ENCODE peak calls at places on chromosomes 4 and X, in five cellular contexts. One of them, this sample, is unnamed.

GRCh38 chrX:154735695-154736393 is 15.0 kb downstream of the GAB3 start:
- DNase-seq in H4: no peak
- DNase-seq in mucosa of gallbladder: peak; percentile 34
- DNase-seq in Calu3: no peak
- DNase-seq in fibroblast of gingiva: peak; percentile 87
- DNase-seq in this sample: no peak

GRCh38 chrX:32155044-32155638 is 1056.2 kb downstream of the DMD start:
- DNase-seq in fibroblast of gingiva: no peak
- DNase-seq in mucosa of gallbladder: no peak
- DNase-seq in Calu3: no peak
- DNase-seq in H4: no peak
- DNase-seq in this sample: no peak

GRCh38 chrX:30141966-30142365 is 73.4 kb upstream of the MAGEB2 start:
- DNase-seq in Calu3: peak; percentile 10
- DNase-seq in mucosa of gallbladder: no peak
- DNase-seq in fibroblast of gingiva: peak; percentile 16
- DNase-seq in H4: peak; percentile 45
- DNase-seq in this sample: peak; percentile 1

GRCh38 chr4:114905017-114905416 is 208.4 kb downstream of the NDST4 start:
- DNase-seq in mucosa of gallbladder: no peak
- DNase-seq in H4: no peak
- DNase-seq in Calu3: no peak
- DNase-seq in fibroblast of gingiva: no peak
- DNase-seq in this sample: no peak

GRCh38 chr4:158170691-158171455 is 2.0 kb downstream of the GASK1B start:
- DNase-seq in mucosa of gallbladder: peak; percentile 33
- DNase-seq in Calu3: peak; percentile 71
- DNase-seq in fibroblast of gingiva: peak; percentile 10
- DNase-seq in H4: no peak
- DNase-seq in this sample: no peak

GRCh38 chr4:6391186-6391851 is 81.1 kb downstream of the PPP2R2C start:
- DNase-seq in mucosa of gallbladder: no peak
- DNase-seq in Calu3: peak; percentile 13
- DNase-seq in fibroblast of gingiva: no peak
- DNase-seq in H4: no peak
- DNase-seq in this sample: no peak

GRCh38 chrX:151370906-151371305 is 26.1 kb upstream of the VMA21 start:
- DNase-seq in fibroblast of gingiva: no peak
- DNase-seq in mucosa of gallbladder: no peak
- DNase-seq in Calu3: no peak
- DNase-seq in H4: no peak
- DNase-seq in this sample: no peak

GRCh38 chrX:17654116-17654515 is 83.2 kb upstream of the SCML1 start:
- DNase-seq in H4: no peak
- DNase-seq in mucosa of gallbladder: no peak
- DNase-seq in Calu3: no peak
- DNase-seq in fibroblast of gingiva: no peak
- DNase-seq in this sample: no peak

GRCh38 chr4:153523941-153524386 is 57.8 kb downstream of the TMEM131L start:
- DNase-seq in fibroblast of gingiva: no peak
- DNase-seq in Calu3: no peak
- DNase-seq in H4: no peak
- DNase-seq in mucosa of gallbladder: no peak
- DNase-seq in this sample: no peak

GRCh38 chr4:182738283-182739047 is 178.7 kb downstream of the DCTD start:
- DNase-seq in Calu3: no peak
- DNase-seq in mucosa of gallbladder: no peak
- DNase-seq in H4: no peak
- DNase-seq in fibroblast of gingiva: no peak
- DNase-seq in this sample: no peak

GRCh38 chr4:185096032-185096653 is 46.9 kb upstream of the SLC25A4 start:
- DNase-seq in H4: peak; percentile 17
- DNase-seq in Calu3: peak; percentile 36
- DNase-seq in mucosa of gallbladder: peak; percentile 53
- DNase-seq in fibroblast of gingiva: peak; percentile 32
- DNase-seq in this sample: peak; percentile 7

GRCh38 chr4:122663814-122664610 is 43.1 kb upstream of the IL21 start:
- DNase-seq in mucosa of gallbladder: no peak
- DNase-seq in fibroblast of gingiva: no peak
- DNase-seq in Calu3: no peak
- DNase-seq in H4: no peak
- DNase-seq in this sample: no peak

This sample was measured in AG09319.